ENCODE peak calls at places on chromosomes 7 and 10, in nine cellular contexts. One of them, this sample, is unnamed.

GRCh38 chr7:150800576-150801241 is at the start of gene TMEM176A:
- DNase-seq in left colon: peak
- DNase-seq in activated gamma-delta T cell treated with anti-CD3 and anti-CD28 coated beads, Interleukin-2, amount 50 U/mL, for 16 hours: no peak
- DNase-seq in foreskin fibroblast: no peak
- DNase-seq in HS-5: no peak
- DNase-seq in activated naive CD8-positive, alpha-beta T cell treated with anti-CD3 and anti-CD28 coated beads, Interleukin-2, amount 50 U/mL, for 24 hours: peak
- DNase-seq in NT2/D1: no peak
- DNase-seq in epithelial cell of proximal tubule: no peak
- DNase-seq in smooth muscle cell of the brain vasculature: no peak
- DNase-seq in this sample: no peak

GRCh38 chr10:43202657-43203490 is 64.0 kb downstream of the RASGEF1A start:
- DNase-seq in left colon: peak
- DNase-seq in activated gamma-delta T cell treated with anti-CD3 and anti-CD28 coated beads, Interleukin-2, amount 50 U/mL, for 16 hours: no peak
- DNase-seq in foreskin fibroblast: no peak
- DNase-seq in HS-5: no peak
- DNase-seq in activated naive CD8-positive, alpha-beta T cell treated with anti-CD3 and anti-CD28 coated beads, Interleukin-2, amount 50 U/mL, for 24 hours: peak
- DNase-seq in NT2/D1: no peak
- DNase-seq in epithelial cell of proximal tubule: no peak
- DNase-seq in smooth muscle cell of the brain vasculature: no peak
- DNase-seq in this sample: no peak

GRCh38 chr7:149624006-149624405 is 126.4 kb upstream of the ZNF746 start:
- DNase-seq in left colon: peak
- DNase-seq in activated gamma-delta T cell treated with anti-CD3 and anti-CD28 coated beads, Interleukin-2, amount 50 U/mL, for 16 hours: peak
- DNase-seq in foreskin fibroblast: no peak
- DNase-seq in HS-5: no peak
- DNase-seq in activated naive CD8-positive, alpha-beta T cell treated with anti-CD3 and anti-CD28 coated beads, Interleukin-2, amount 50 U/mL, for 24 hours: peak
- DNase-seq in NT2/D1: no peak
- DNase-seq in epithelial cell of proximal tubule: no peak
- DNase-seq in smooth muscle cell of the brain vasculature: no peak
- DNase-seq in this sample: peak

GRCh38 chr10:72090326-72090725 is 2.0 kb upstream of the SPOCK2 start:
- DNase-seq in left colon: no peak
- DNase-seq in activated gamma-delta T cell treated with anti-CD3 and anti-CD28 coated beads, Interleukin-2, amount 50 U/mL, for 16 hours: no peak
- DNase-seq in foreskin fibroblast: no peak
- DNase-seq in HS-5: no peak
- DNase-seq in activated naive CD8-positive, alpha-beta T cell treated with anti-CD3 and anti-CD28 coated beads, Interleukin-2, amount 50 U/mL, for 24 hours: no peak
- DNase-seq in NT2/D1: no peak
- DNase-seq in epithelial cell of proximal tubule: no peak
- DNase-seq in smooth muscle cell of the brain vasculature: no peak
- DNase-seq in this sample: no peak

GRCh38 chr7:68272507-68272906 is 1275.9 kb downstream of the TYW1 start:
- DNase-seq in left colon: no peak
- DNase-seq in activated gamma-delta T cell treated with anti-CD3 and anti-CD28 coated beads, Interleukin-2, amount 50 U/mL, for 16 hours: no peak
- DNase-seq in foreskin fibroblast: no peak
- DNase-seq in HS-5: no peak
- DNase-seq in activated naive CD8-positive, alpha-beta T cell treated with anti-CD3 and anti-CD28 coated beads, Interleukin-2, amount 50 U/mL, for 24 hours: no peak
- DNase-seq in NT2/D1: no peak
- DNase-seq in epithelial cell of proximal tubule: no peak
- DNase-seq in smooth muscle cell of the brain vasculature: no peak
- DNase-seq in this sample: no peak

GRCh38 chr10:132788180-132788830 is 2.4 kb upstream of the NKX6-2 start:
- DNase-seq in left colon: no peak
- DNase-seq in activated gamma-delta T cell treated with anti-CD3 and anti-CD28 coated beads, Interleukin-2, amount 50 U/mL, for 16 hours: no peak
- DNase-seq in foreskin fibroblast: peak
- DNase-seq in HS-5: no peak
- DNase-seq in activated naive CD8-positive, alpha-beta T cell treated with anti-CD3 and anti-CD28 coated beads, Interleukin-2, amount 50 U/mL, for 24 hours: peak
- DNase-seq in NT2/D1: no peak
- DNase-seq in epithelial cell of proximal tubule: no peak
- DNase-seq in smooth muscle cell of the brain vasculature: no peak
- DNase-seq in this sample: no peak

GRCh38 chr7:139602143-139602722 is 78.7 kb downstream of the CLEC2L start:
- DNase-seq in left colon: no peak
- DNase-seq in activated gamma-delta T cell treated with anti-CD3 and anti-CD28 coated beads, Interleukin-2, amount 50 U/mL, for 16 hours: no peak
- DNase-seq in foreskin fibroblast: no peak
- DNase-seq in HS-5: no peak
- DNase-seq in activated naive CD8-positive, alpha-beta T cell treated with anti-CD3 and anti-CD28 coated beads, Interleukin-2, amount 50 U/mL, for 24 hours: no peak
- DNase-seq in NT2/D1: peak
- DNase-seq in epithelial cell of proximal tubule: no peak
- DNase-seq in smooth muscle cell of the brain vasculature: no peak
- DNase-seq in this sample: no peak

GRCh38 chr10:133151528-133151927 is 8.5 kb upstream of the KNDC1 start:
- DNase-seq in left colon: no peak
- DNase-seq in activated gamma-delta T cell treated with anti-CD3 and anti-CD28 coated beads, Interleukin-2, amount 50 U/mL, for 16 hours: no peak
- DNase-seq in foreskin fibroblast: no peak
- DNase-seq in HS-5: no peak
- DNase-seq in activated naive CD8-positive, alpha-beta T cell treated with anti-CD3 and anti-CD28 coated beads, Interleukin-2, amount 50 U/mL, for 24 hours: no peak
- DNase-seq in NT2/D1: peak
- DNase-seq in epithelial cell of proximal tubule: peak
- DNase-seq in smooth muscle cell of the brain vasculature: no peak
- DNase-seq in this sample: no peak

GRCh38 chr10:70302292-70302691 is 18.5 kb upstream of the NPFFR1 start:
- DNase-seq in left colon: no peak
- DNase-seq in activated gamma-delta T cell treated with anti-CD3 and anti-CD28 coated beads, Interleukin-2, amount 50 U/mL, for 16 hours: no peak
- DNase-seq in foreskin fibroblast: peak
- DNase-seq in HS-5: no peak
- DNase-seq in activated naive CD8-positive, alpha-beta T cell treated with anti-CD3 and anti-CD28 coated beads, Interleukin-2, amount 50 U/mL, for 24 hours: no peak
- DNase-seq in NT2/D1: no peak
- DNase-seq in epithelial cell of proximal tubule: no peak
- DNase-seq in smooth muscle cell of the brain vasculature: no peak
- DNase-seq in this sample: no peak

GRCh38 chr7:157009778-157010587 is 480 bp downstream of the MNX1 start:
- DNase-seq in left colon: no peak
- DNase-seq in activated gamma-delta T cell treated with anti-CD3 and anti-CD28 coated beads, Interleukin-2, amount 50 U/mL, for 16 hours: no peak
- DNase-seq in foreskin fibroblast: no peak
- DNase-seq in HS-5: no peak
- DNase-seq in activated naive CD8-positive, alpha-beta T cell treated with anti-CD3 and anti-CD28 coated beads, Interleukin-2, amount 50 U/mL, for 24 hours: no peak
- DNase-seq in NT2/D1: no peak
- DNase-seq in epithelial cell of proximal tubule: no peak
- DNase-seq in smooth muscle cell of the brain vasculature: no peak
- DNase-seq in this sample: no peak

GRCh38 chr7:99035723-99036530 is 108.0 kb downstream of the SMURF1 start:
- DNase-seq in left colon: no peak
- DNase-seq in activated gamma-delta T cell treated with anti-CD3 and anti-CD28 coated beads, Interleukin-2, amount 50 U/mL, for 16 hours: no peak
- DNase-seq in foreskin fibroblast: no peak
- DNase-seq in HS-5: no peak
- DNase-seq in activated naive CD8-positive, alpha-beta T cell treated with anti-CD3 and anti-CD28 coated beads, Interleukin-2, amount 50 U/mL, for 24 hours: no peak
- DNase-seq in NT2/D1: no peak
- DNase-seq in epithelial cell of proximal tubule: no peak
- DNase-seq in smooth muscle cell of the brain vasculature: no peak
- DNase-seq in this sample: no peak

GRCh38 chr7:364536-364935 is 74.6 kb downstream of the FOXL3 start:
- DNase-seq in left colon: no peak
- DNase-seq in activated gamma-delta T cell treated with anti-CD3 and anti-CD28 coated beads, Interleukin-2, amount 50 U/mL, for 16 hours: no peak
- DNase-seq in foreskin fibroblast: no peak
- DNase-seq in HS-5: no peak
- DNase-seq in activated naive CD8-positive, alpha-beta T cell treated with anti-CD3 and anti-CD28 coated beads, Interleukin-2, amount 50 U/mL, for 24 hours: no peak
- DNase-seq in NT2/D1: no peak
- DNase-seq in epithelial cell of proximal tubule: no peak
- DNase-seq in smooth muscle cell of the brain vasculature: no peak
- DNase-seq in this sample: no peak

GRCh38 chr7:121529003-121529402 is 132.9 kb upstream of the FAM3C start:
- DNase-seq in left colon: no peak
- DNase-seq in activated gamma-delta T cell treated with anti-CD3 and anti-CD28 coated beads, Interleukin-2, amount 50 U/mL, for 16 hours: no peak
- DNase-seq in foreskin fibroblast: no peak
- DNase-seq in HS-5: no peak
- DNase-seq in activated naive CD8-positive, alpha-beta T cell treated with anti-CD3 and anti-CD28 coated beads, Interleukin-2, amount 50 U/mL, for 24 hours: no peak
- DNase-seq in NT2/D1: no peak
- DNase-seq in epithelial cell of proximal tubule: no peak
- DNase-seq in smooth muscle cell of the brain vasculature: no peak
- DNase-seq in this sample: no peak